ENCODE peak calls at places on chromosomes 12 and 14, in five cellular contexts. L is SK-N-SH, F is lower lobe of right lung, J is GM10248, V is Panc1. S is an unnamed sample.
A peak's percentile ranks its signal among the peaks of the same experiment; 100 is the strongest.

GRCh38 chr14:74558655-74559054 is 53.4 kb downstream of the LTBP2 start:
- DNase-seq in V (no peak), F (no peak), L (no peak), J (no peak), S (peak; percentile 32)

GRCh38 chr12:6923003-6923732 is 4.6 kb upstream of the ATN1 start:
- DNase-seq in F (peak; percentile 10), L (no peak), J (no peak), V (no peak), S (no peak)

GRCh38 chr12:80936642-80937390 is 918 bp downstream of the LIN7A start:
- DNase-seq in L (peak; percentile 44), J (peak; percentile 32), F (peak; percentile 64), V (no peak), S (peak; percentile 63)

GRCh38 chr14:76929927-76930326 is 98.6 kb downstream of the IRF2BPL start:
- DNase-seq in F (no peak), L (no peak), V (no peak), J (no peak), S (no peak)

GRCh38 chr14:75069811-75070145 is 337 bp downstream of the ZC2HC1C start:
- DNase-seq in V (no peak), L (no peak), F (no peak), J (no peak), S (no peak)

GRCh38 chr14:68211421-68211820 is 391.8 kb downstream of the RAD51B start:
- DNase-seq in J (no peak), V (no peak), F (no peak), L (no peak), S (no peak)

GRCh38 chr12:102023343-102023930 is 38.4 kb downstream of the WASHC3 start:
- DNase-seq in J (no peak), V (no peak), F (no peak), L (no peak), S (peak; percentile 77)

GRCh38 chr12:46950116-46950515 is 124.3 kb upstream of the SLC38A4 start:
- DNase-seq in F (no peak), L (no peak), V (no peak), J (no peak), S (no peak)

GRCh38 chr12:64733857-64734256 is 25.3 kb downstream of the GNS start:
- DNase-seq in F (no peak), L (no peak), J (no peak), V (peak; percentile 88), S (no peak)

DNA sequence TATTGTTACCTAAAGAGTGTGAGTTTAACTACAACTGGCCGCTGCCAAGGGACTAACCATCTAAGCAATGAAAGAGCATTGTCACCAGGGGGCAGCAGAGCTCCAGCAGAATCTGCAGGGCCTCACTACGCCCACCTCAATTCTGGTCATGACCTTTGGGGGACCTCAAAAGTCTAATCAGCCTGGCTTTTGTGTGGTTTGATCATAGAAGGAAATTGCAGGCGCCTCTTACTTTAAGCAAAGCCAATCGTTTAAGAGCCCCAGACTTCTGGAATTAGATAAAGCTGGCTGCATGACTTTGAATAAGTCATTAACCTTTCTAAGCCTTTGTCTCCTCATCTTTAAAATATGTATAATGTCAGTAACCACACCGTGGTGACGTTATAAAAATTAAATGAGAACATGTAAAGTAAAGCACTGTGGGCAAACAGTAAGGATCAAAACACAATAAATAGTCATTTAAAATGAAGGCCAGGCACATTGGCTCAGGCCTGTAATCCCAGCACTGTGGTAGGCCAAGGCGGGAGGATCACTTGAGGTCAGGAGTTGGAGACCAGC is 58.6 kb downstream of the TBX3 start:
- DNase-seq in J (peak; percentile 53), F (no peak), L (peak; percentile 68), V (peak; percentile 15), S (peak; percentile 68)
- TF ChIP-seq CTCF in J (peak; percentile 43), F (peak; percentile 65), L (peak; percentile 86), V (peak; percentile 89), S (peak; percentile 85)

GRCh38 chr12:91367234-91367849 is 184.7 kb upstream of the DCN start:
- DNase-seq in V (no peak), J (peak; percentile 9), F (no peak), L (no peak), S (peak; percentile 25)
- TF ChIP-seq CTCF in V (peak; percentile 58), J (peak; percentile 28), F (peak; percentile 26), L (peak; percentile 70), S (peak; percentile 52)

GRCh38 chr14:44833376-44833775 is 128.4 kb downstream of the KLHL28 start:
- DNase-seq in F (no peak), L (no peak), V (no peak), J (no peak), S (peak; percentile 8)
- TF ChIP-seq CTCF in F (no peak), L (no peak), V (no peak), J (no peak), S (no peak)

GRCh38 chr12:114975974-114976310 is 292.0 kb upstream of the TBX3 start:
- DNase-seq in J (no peak), V (no peak), F (no peak), L (no peak), S (no peak)
- TF ChIP-seq CTCF in J (no peak), V (no peak), F (no peak), L (no peak), S (no peak)

GRCh38 chr12:49043241-49043640 is 17.4 kb downstream of the KMT2D start:
- DNase-seq in F (peak; percentile 28), V (no peak), L (no peak), J (no peak), S (no peak)

GRCh38 chr12:49046129-49046895 is 14.3 kb downstream of the KMT2D start:
- DNase-seq in F (peak; percentile 45), V (no peak), J (no peak), L (no peak), S (no peak)

GRCh38 chr12:49044660-49045059 is 15.9 kb downstream of the KMT2D start:
- DNase-seq in L (no peak), F (peak; percentile 17), V (no peak), J (no peak), S (no peak)

GRCh38 chr12:49041881-49042484 is 18.6 kb downstream of the KMT2D start:
- DNase-seq in L (no peak), F (peak; percentile 26), V (no peak), J (no peak), S (no peak)

DNA sequence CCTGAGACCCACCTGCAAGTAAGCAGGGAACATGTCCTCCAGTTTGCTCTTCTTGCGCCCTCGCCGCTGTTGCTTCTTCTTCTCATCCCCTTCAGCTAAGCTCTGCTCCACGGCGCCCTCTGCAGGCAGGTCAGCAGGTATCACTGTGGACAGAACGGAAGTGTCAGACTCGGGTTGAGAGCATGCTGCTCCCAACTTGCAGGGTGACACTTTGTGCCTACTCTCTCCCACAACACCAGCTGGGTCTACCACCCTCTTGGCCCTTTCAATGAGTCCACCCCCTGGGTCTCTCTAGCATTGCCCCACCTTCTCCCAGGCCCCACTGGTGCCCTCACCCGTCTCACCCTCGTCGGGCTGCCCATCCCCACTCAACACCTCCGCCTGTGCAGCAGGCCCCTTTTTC is 16.7 kb downstream of the KMT2D start:
- DNase-seq in J (peak; percentile 85), V (no peak), L (peak; percentile 80), F (peak; percentile 79), S (peak; percentile 20)
- TF ChIP-seq CTCF in J (peak; percentile 81), V (peak; percentile 87), L (peak; percentile 67), F (peak; percentile 65), S (peak; percentile 81)

GRCh38 chr12:48980953-48981756 is 3.0 kb downstream of the WNT1 start:
- DNase-seq in F (peak; percentile 57), V (no peak), L (peak; percentile 80), J (peak; percentile 49), S (no peak)
- TF ChIP-seq CTCF in F (peak; percentile 19), V (peak; percentile 70), L (peak; percentile 25), J (peak; percentile 30), S (no peak)

DNA sequence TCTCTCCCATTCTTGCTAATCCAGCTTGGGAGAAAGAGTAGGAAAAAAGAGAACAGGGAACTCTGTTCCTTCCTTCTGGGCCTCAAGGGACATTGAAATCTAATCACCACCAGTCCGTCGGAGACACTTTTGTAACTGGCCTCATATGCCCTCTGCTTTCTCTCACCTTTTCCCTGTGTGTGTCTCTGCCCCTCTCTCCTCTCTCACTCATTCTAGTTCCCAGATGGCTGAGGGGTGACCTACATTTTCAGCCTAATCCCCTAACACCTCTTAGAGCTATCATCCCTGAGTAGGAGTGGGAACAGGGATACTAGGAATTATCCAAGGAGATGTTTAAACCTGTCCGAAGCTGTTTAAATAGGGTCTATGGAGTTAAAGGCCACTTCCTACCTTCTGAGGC is 8.9 kb upstream of the PCK2 start:
- DNase-seq in F (no peak), L (no peak), J (no peak), V (no peak), S (no peak)
- TF ChIP-seq CTCF in F (no peak), L (no peak), J (no peak), V (no peak), S (no peak)

GRCh38 chr14:36067428-36068187 is 108.9 kb downstream of the PTCSC3 start:
- DNase-seq in J (no peak), L (no peak), V (no peak), F (no peak), S (no peak)

GRCh38 chr14:36069535-36069900 is 107.0 kb downstream of the PTCSC3 start:
- DNase-seq in V (peak; percentile 24), J (peak; percentile 59), F (peak; percentile 47), L (peak; percentile 53), S (peak; percentile 39)

GRCh38 chr14:36066636-36067035 is 109.9 kb downstream of the PTCSC3 start:
- DNase-seq in J (no peak), L (no peak), V (no peak), F (no peak), S (no peak)

GRCh38 chr14:36068777-36069534 is 107.6 kb downstream of the PTCSC3 start:
- DNase-seq in V (no peak), J (no peak), F (no peak), L (no peak), S (peak; percentile 80)

GRCh38 chr14:36070056-36071043 is 106.2 kb downstream of the PTCSC3 start:
- DNase-seq in L (peak; percentile 39), F (peak; percentile 78), V (peak; percentile 32), J (peak; percentile 51), S (peak; percentile 77)
- TF ChIP-seq CTCF in L (peak; percentile 85), F (peak; percentile 62), V (peak; percentile 80), J (peak; percentile 86), S (peak; percentile 95)

GRCh38 chr12:120920178-120920577 is 16.0 kb upstream of the SPPL3 start:
- DNase-seq in V (no peak), F (no peak), J (no peak), L (no peak), S (no peak)
- TF ChIP-seq CTCF in V (no peak), F (no peak), J (no peak), L (no peak), S (no peak)